ENCODE peak calls at places on chromosomes 12 and 14, in ten cellular contexts. D is NCI-H1105; S is stimulated activated CD8-positive, alpha-beta memory T cell treated with anti-CD3 and anti-CD28 coated beads, Interleukin-4, amount 100 ng/mL, for 1 hour; B is lung; E is cardiac fibroblast; N is endothelial cell; R is left cardiac atrium; C is IMR-90; V is HFFc6; W is WERI-Rb-1. F is an unnamed sample.

GRCh38 chr12:45547822-45548221 is 181.7 kb upstream of the ARID2 start:
- DNase-seq in D (no peak), S (no peak), B (no peak), E (peak; percentile 26), N (no peak), R (no peak), C (peak; percentile 13), V (peak; percentile 4), W (no peak), F (no peak)

GRCh38 chr12:66916189-66916588 is 237.3 kb upstream of the GRIP1 start:
- DNase-seq in D (no peak), S (no peak), B (no peak), E (no peak), N (no peak), R (no peak), C (no peak), V (no peak), W (no peak), F (no peak)

GRCh38 chr12:67540920-67541624 is 107.5 kb upstream of the DYRK2 start:
- DNase-seq in D (no peak), S (no peak), B (no peak), E (peak; percentile 23), N (no peak), R (no peak), C (peak; percentile 16), V (no peak), W (no peak), F (peak; percentile 8)

GRCh38 chr12:32120419-32120818 is 13.8 kb downstream of the BICD1 start:
- DNase-seq in D (no peak), S (no peak), B (no peak), E (no peak), N (no peak), R (no peak), C (peak; percentile 40), V (no peak), W (no peak), F (peak; percentile 36)

GRCh38 chr12:124055066-124055465 is 82.1 kb downstream of the ZNF664 start:
- DNase-seq in D (no peak), S (no peak), B (no peak), E (no peak), N (no peak), R (no peak), C (no peak), V (no peak), W (no peak), F (no peak)

GRCh38 chr12:78204926-78205325 is 374.2 kb downstream of the NAV3 start:
- DNase-seq in D (no peak), S (no peak), B (no peak), E (peak; percentile 32), N (no peak), R (no peak), C (peak; percentile 11), V (no peak), W (no peak), F (no peak)

GRCh38 chr14:31229638-31230229 is 22.1 kb upstream of the HECTD1 start:
- DNase-seq in D (no peak), S (no peak), B (peak; percentile 81), E (peak; percentile 98), N (no peak), R (peak; percentile 78), C (peak; percentile 98), V (peak; percentile 88), W (no peak), F (no peak)

GRCh38 chr14:101380512-101380911 is 180.8 kb upstream of the DIO3 start:
- DNase-seq in D (no peak), S (no peak), B (no peak), E (no peak), N (no peak), R (no peak), C (no peak), V (no peak), W (no peak), F (no peak)

GRCh38 chr14:78921856-78922255 is 751.7 kb downstream of the NRXN3 start:
- DNase-seq in D (no peak), S (no peak), B (no peak), E (peak; percentile 72), N (no peak), R (no peak), C (peak; percentile 88), V (peak; percentile 67), W (no peak), F (no peak)

GRCh38 chr14:34438438-34438837 is 23.6 kb downstream of the SPTSSA start:
- DNase-seq in D (no peak), S (no peak), B (no peak), E (no peak), N (no peak), R (no peak), C (no peak), V (no peak), W (no peak), F (no peak)

GRCh38 chr14:96098309-96098998 is 59.3 kb downstream of the C14orf132 start:
- DNase-seq in D (peak; percentile 84), S (no peak), B (peak; percentile 51), E (peak; percentile 71), N (peak; percentile 70), R (no peak), C (peak; percentile 71), V (peak; percentile 70), W (peak; percentile 87), F (no peak)

GRCh38 chr12:12726543-12727093 is 9.4 kb downstream of the CDKN1B start:
- DNase-seq in D (no peak), S (no peak), B (no peak), E (peak; percentile 92), N (no peak), R (no peak), C (peak; percentile 93), V (peak; percentile 85), W (no peak), F (no peak)

GRCh38 chr12:27013606-27014084 is 539 bp downstream of the TM7SF3 start:
- DNase-seq in D (no peak), S (peak; percentile 11), B (no peak), E (peak; percentile 49), N (no peak), R (no peak), C (peak; percentile 47), V (peak; percentile 39), W (peak; percentile 19), F (peak; percentile 6)

GRCh38 chr14:99604766-99605298 is 825 bp upstream of the CCDC85C start:
- DNase-seq in D (peak; percentile 42), S (no peak), B (no peak), E (peak; percentile 32), N (peak; percentile 62), R (no peak), C (peak; percentile 33), V (no peak), W (peak; percentile 62), F (no peak)

GRCh38 chr14:33736299-33736698 is 214.6 kb downstream of the EGLN3 start:
- DNase-seq in D (no peak), S (no peak), B (no peak), E (no peak), N (no peak), R (no peak), C (no peak), V (no peak), W (no peak), F (no peak)

GRCh38 chr12:117514016-117514415 is 152.6 kb upstream of the NOS1 start:
- DNase-seq in D (peak; percentile 85), S (no peak), B (peak; percentile 33), E (no peak), N (no peak), R (no peak), C (no peak), V (no peak), W (no peak), F (no peak)

GRCh38 chr14:102192840-102193502 is 53.3 kb downstream of the WDR20 start:
- DNase-seq in D (no peak), S (no peak), B (no peak), E (no peak), N (no peak), R (no peak), C (no peak), V (no peak), W (no peak), F (no peak)

GRCh38 chr12:130593056-130593455 is 123.0 kb downstream of the RIMBP2 start:
- DNase-seq in D (no peak), S (no peak), B (no peak), E (no peak), N (no peak), R (no peak), C (no peak), V (no peak), W (no peak), F (no peak)

GRCh38 chr12:93178154-93178878 is 199.4 kb upstream of the NUDT4 start:
- DNase-seq in D (no peak), S (no peak), B (no peak), E (no peak), N (no peak), R (no peak), C (no peak), V (no peak), W (no peak), F (no peak)

GRCh38 chr14:37658174-37658573 is 62.7 kb downstream of the TTC6 start:
- DNase-seq in D (no peak), S (no peak), B (no peak), E (no peak), N (no peak), R (no peak), C (no peak), V (no peak), W (no peak), F (no peak)

GRCh38 chr14:39974036-39974435 is 541.8 kb upstream of the FBXO33 start:
- DNase-seq in D (no peak), S (no peak), B (no peak), E (no peak), N (no peak), R (no peak), C (no peak), V (no peak), W (no peak), F (no peak)

GRCh38 chr12:119682635-119683340 is 14.9 kb downstream of the PRKAB1 start:
- DNase-seq in D (no peak), S (no peak), B (no peak), E (no peak), N (no peak), R (no peak), C (no peak), V (no peak), W (peak; percentile 63), F (no peak)